ENCODE peak calls at places on chromosomes 6 and 20, in four cellular contexts. One of them, this sample, is unnamed.

GRCh38 chr6:27894839-27895762 is 17.1 kb downstream of the OR2B2 start:
- DNase-seq in stromal cell of bone marrow: peak; percentile 72
- DNase-seq in pancreas: peak; percentile 55
- DNase-seq in NCI-H2081: peak; percentile 84
- DNase-seq in this sample: peak; percentile 5

GRCh38 chr6:7256785-7257184 is 56.2 kb downstream of the SSR1 start:
- DNase-seq in NCI-H2081: no peak
- DNase-seq in stromal cell of bone marrow: no peak
- DNase-seq in pancreas: no peak
- DNase-seq in this sample: no peak

GRCh38 chr20:38245753-38246152 is 14.8 kb downstream of the KIAA1755 start:
- DNase-seq in NCI-H2081: no peak
- DNase-seq in stromal cell of bone marrow: no peak
- DNase-seq in pancreas: no peak
- DNase-seq in this sample: no peak

GRCh38 chr20:45372646-45373352 is 5.3 kb downstream of the TP53TG5 start:
- DNase-seq in pancreas: no peak
- DNase-seq in stromal cell of bone marrow: no peak
- DNase-seq in NCI-H2081: no peak
- DNase-seq in this sample: no peak

GRCh38 chr6:122482750-122483080 is 11.1 kb upstream of the SERINC1 start:
- DNase-seq in pancreas: no peak
- DNase-seq in NCI-H2081: no peak
- DNase-seq in stromal cell of bone marrow: no peak
- DNase-seq in this sample: no peak

GRCh38 chr20:58372836-58373235 is 16.2 kb upstream of the VAPB start:
- DNase-seq in stromal cell of bone marrow: no peak
- DNase-seq in pancreas: no peak
- DNase-seq in NCI-H2081: no peak
- DNase-seq in this sample: no peak

GRCh38 chr20:57471496-57472210 is 53.3 kb downstream of the CTCFL start:
- DNase-seq in stromal cell of bone marrow: no peak
- DNase-seq in pancreas: no peak
- DNase-seq in NCI-H2081: no peak
- DNase-seq in this sample: no peak

GRCh38 chr6:168165373-168165772 is 86.4 kb upstream of the FRMD1 start:
- DNase-seq in stromal cell of bone marrow: peak; percentile 14
- DNase-seq in pancreas: no peak
- DNase-seq in NCI-H2081: no peak
- DNase-seq in this sample: no peak

GRCh38 chr20:17971571-17972013 is 2.8 kb downstream of the MGME1 start:
- DNase-seq in pancreas: no peak
- DNase-seq in stromal cell of bone marrow: no peak
- DNase-seq in NCI-H2081: no peak
- DNase-seq in this sample: no peak

GRCh38 chr6:53295176-53295575 is 53.6 kb downstream of the ELOVL5 start:
- DNase-seq in pancreas: no peak
- DNase-seq in NCI-H2081: no peak
- DNase-seq in stromal cell of bone marrow: no peak
- DNase-seq in this sample: no peak

GRCh38 chr6:22098623-22099022 is 198.2 kb downstream of the PRL start:
- DNase-seq in NCI-H2081: peak; percentile 16
- DNase-seq in pancreas: no peak
- DNase-seq in stromal cell of bone marrow: no peak
- DNase-seq in this sample: no peak

This sample was measured in NCI-H2107.